ENCODE peak calls at places on chromosomes 6 and 20, in four cellular contexts. One of them, this sample, is unnamed.
A peak's percentile ranks its signal among the peaks of the same experiment; 100 is the strongest.

GRCh38 chr6:64680446-64680845 is 1026.6 kb downstream of the EYS start:
- DNase-seq in stomach: no peak
- DNase-seq in transverse colon: no peak
- DNase-seq in prostate gland: no peak
- DNase-seq in this sample: no peak

GRCh38 chr6:167678102-167679101 is 148.3 kb upstream of the AFDN start:
- DNase-seq in transverse colon: peak; percentile 45
- DNase-seq in stomach: peak; percentile 51
- DNase-seq in prostate gland: peak; percentile 25
- DNase-seq in this sample: no peak

GRCh38 chr20:17169575-17170136 is 57.2 kb upstream of the PCSK2 start:
- DNase-seq in prostate gland: no peak
- DNase-seq in transverse colon: no peak
- DNase-seq in stomach: no peak
- DNase-seq in this sample: no peak

GRCh38 chr20:22825546-22825945 is 209.6 kb upstream of the SSTR4 start:
- DNase-seq in transverse colon: no peak
- DNase-seq in stomach: no peak
- DNase-seq in prostate gland: no peak
- DNase-seq in this sample: no peak

GRCh38 chr20:14235355-14235754 is 102.1 kb downstream of the FLRT3 start:
- DNase-seq in transverse colon: no peak
- DNase-seq in prostate gland: no peak
- DNase-seq in stomach: no peak
- DNase-seq in this sample: no peak

GRCh38 chr20:10675456-10675848 is 1.7 kb upstream of the JAG1 start:
- DNase-seq in stomach: no peak
- DNase-seq in prostate gland: no peak
- DNase-seq in transverse colon: no peak
- DNase-seq in this sample: no peak

GRCh38 chr6:158000530-158001307 is 19.1 kb downstream of the SYNJ2 start:
- DNase-seq in transverse colon: no peak
- DNase-seq in prostate gland: no peak
- DNase-seq in stomach: no peak
- DNase-seq in this sample: no peak

GRCh38 chr6:19662911-19663310 is 174.3 kb upstream of the ID4 start:
- DNase-seq in prostate gland: no peak
- DNase-seq in stomach: no peak
- DNase-seq in transverse colon: no peak
- DNase-seq in this sample: no peak

GRCh38 chr6:91681341-91681740 is 1094.5 kb upstream of the MAP3K7 start:
- DNase-seq in stomach: no peak
- DNase-seq in transverse colon: no peak
- DNase-seq in prostate gland: no peak
- DNase-seq in this sample: no peak

GRCh38 chr20:37702643-37703337 is 9.0 kb downstream of the CTNNBL1 start:
- DNase-seq in prostate gland: no peak
- DNase-seq in transverse colon: no peak
- DNase-seq in stomach: no peak
- DNase-seq in this sample: no peak

GRCh38 chr6:149236584-149236983 is 80.9 kb upstream of the TAB2 start:
- DNase-seq in prostate gland: no peak
- DNase-seq in stomach: no peak
- DNase-seq in transverse colon: no peak
- DNase-seq in this sample: no peak

GRCh38 chr20:38169636-38170035 is 4.6 kb upstream of the TGM2 start:
- DNase-seq in stomach: no peak
- DNase-seq in transverse colon: no peak
- DNase-seq in prostate gland: no peak
- DNase-seq in this sample: no peak

GRCh38 chr20:10984899-10985298 is 311.1 kb upstream of the JAG1 start:
- DNase-seq in transverse colon: no peak
- DNase-seq in prostate gland: peak; percentile 40
- DNase-seq in stomach: no peak
- DNase-seq in this sample: peak; percentile 60

GRCh38 chr6:113009682-113010081 is 662.6 kb downstream of the RFPL4B start:
- DNase-seq in stomach: no peak
- DNase-seq in transverse colon: no peak
- DNase-seq in prostate gland: no peak
- DNase-seq in this sample: no peak

GRCh38 chr20:33985280-33985679 is 8.4 kb upstream of the RALY start:
- DNase-seq in stomach: no peak
- DNase-seq in transverse colon: no peak
- DNase-seq in prostate gland: no peak
- DNase-seq in this sample: no peak

GRCh38 chr20:2133318-2134183 is 31.9 kb downstream of the STK35 start:
- DNase-seq in transverse colon: no peak
- DNase-seq in prostate gland: no peak
- DNase-seq in stomach: no peak
- DNase-seq in this sample: no peak

GRCh38 chr6:169035381-169036280 is 218.0 kb downstream of the THBS2 start:
- DNase-seq in transverse colon: no peak
- DNase-seq in stomach: no peak
- DNase-seq in prostate gland: no peak
- DNase-seq in this sample: no peak

GRCh38 chr6:44339763-44340625 is 2.5 kb upstream of the SPATS1 start:
- DNase-seq in prostate gland: no peak
- DNase-seq in transverse colon: no peak
- DNase-seq in stomach: no peak
- DNase-seq in this sample: no peak

GRCh38 chr6:45212976-45213375 is 115.2 kb upstream of the RUNX2 start:
- DNase-seq in transverse colon: no peak
- DNase-seq in prostate gland: no peak
- DNase-seq in stomach: no peak
- DNase-seq in this sample: no peak

GRCh38 chr20:32893263-32893877 is 34.6 kb downstream of the EFCAB8 start:
- DNase-seq in transverse colon: no peak
- DNase-seq in stomach: no peak
- DNase-seq in prostate gland: no peak
- DNase-seq in this sample: no peak

GRCh38 chr20:647479-648019 is 5.5 kb downstream of the SRXN1 start:
- DNase-seq in prostate gland: no peak
- DNase-seq in stomach: no peak
- DNase-seq in transverse colon: no peak
- DNase-seq in this sample: no peak

GRCh38 chr20:25310268-25310920 is 62.5 kb downstream of the PYGB start:
- DNase-seq in prostate gland: no peak
- DNase-seq in transverse colon: peak; percentile 81
- DNase-seq in stomach: peak; percentile 58
- DNase-seq in this sample: no peak

GRCh38 chr20:40694246-40694645 is 5.2 kb upstream of the MAFB start:
- DNase-seq in transverse colon: no peak
- DNase-seq in prostate gland: no peak
- DNase-seq in stomach: no peak
- DNase-seq in this sample: no peak

GRCh38 chr6:27100921-27101320 is 146.6 kb upstream of the PRSS16 start:
- DNase-seq in stomach: no peak
- DNase-seq in prostate gland: no peak
- DNase-seq in transverse colon: no peak
- DNase-seq in this sample: no peak

GRCh38 chr6:159109391-159109790 is 59.8 kb upstream of the FNDC1 start:
- DNase-seq in transverse colon: no peak
- DNase-seq in stomach: peak; percentile 28
- DNase-seq in prostate gland: no peak
- DNase-seq in this sample: no peak

GRCh38 chr20:58876437-58876836 is 23.9 kb downstream of the GNAS start:
- DNase-seq in transverse colon: no peak
- DNase-seq in prostate gland: no peak
- DNase-seq in stomach: no peak
- DNase-seq in this sample: no peak

GRCh38 chr6:105384004-105384403 is 18.9 kb downstream of the PREP start:
- DNase-seq in prostate gland: no peak
- DNase-seq in transverse colon: peak; percentile 23
- DNase-seq in stomach: no peak
- DNase-seq in this sample: no peak

GRCh38 chr6:81696505-81696904 is 56.0 kb downstream of the TENT5A start:
- DNase-seq in transverse colon: no peak
- DNase-seq in stomach: peak; percentile 29
- DNase-seq in prostate gland: no peak
- DNase-seq in this sample: no peak

GRCh38 chr20:56465997-56466396 is 2.4 kb upstream of the RTF2 start:
- DNase-seq in stomach: no peak
- DNase-seq in transverse colon: no peak
- DNase-seq in prostate gland: no peak
- DNase-seq in this sample: no peak

GRCh38 chr20:53827996-53828672 is 234.5 kb upstream of the ZNF217 start:
- DNase-seq in prostate gland: peak; percentile 67
- DNase-seq in stomach: no peak
- DNase-seq in transverse colon: no peak
- DNase-seq in this sample: no peak

GRCh38 chr6:46925563-46926253 is 4.0 kb upstream of the ADGRF5 start:
- DNase-seq in transverse colon: no peak
- DNase-seq in stomach: peak; percentile 77
- DNase-seq in prostate gland: no peak
- DNase-seq in this sample: no peak

GRCh38 chr6:147372806-147373205 is 135.7 kb upstream of the SAMD5 start:
- DNase-seq in stomach: no peak
- DNase-seq in prostate gland: no peak
- DNase-seq in transverse colon: no peak
- DNase-seq in this sample: no peak

GRCh38 chr6:145814035-145814500 is 527 bp downstream of the FBXO30 start:
- DNase-seq in transverse colon: peak; percentile 33
- DNase-seq in stomach: no peak
- DNase-seq in prostate gland: peak; percentile 6
- DNase-seq in this sample: no peak

GRCh38 chr6:968791-969190 is 275.9 kb upstream of the EXOC2 start:
- DNase-seq in stomach: no peak
- DNase-seq in transverse colon: no peak
- DNase-seq in prostate gland: no peak
- DNase-seq in this sample: no peak

GRCh38 chr6:19578489-19578888 is 258.7 kb upstream of the ID4 start:
- DNase-seq in transverse colon: no peak
- DNase-seq in stomach: no peak
- DNase-seq in prostate gland: no peak
- DNase-seq in this sample: no peak

GRCh38 chr6:133341607-133342158 is 100.5 kb downstream of the EYA4 start:
- DNase-seq in prostate gland: no peak
- DNase-seq in transverse colon: no peak
- DNase-seq in stomach: no peak
- DNase-seq in this sample: no peak
- H3K4me1 ChIP-seq in prostate gland: no peaks in the 10 kb centered on the region
- H3K4me1 ChIP-seq in transverse colon: no peaks in the 10 kb centered on the region
- H3K4me1 ChIP-seq in stomach: peaks cover 13% of the 10 kb centered on the region
- H3K4me1 ChIP-seq in this sample: no peaks in the 10 kb centered on the region

GRCh38 chr6:7215798-7216231 is 97.2 kb downstream of the SSR1 start:
- DNase-seq in stomach: no peak
- DNase-seq in transverse colon: no peak
- DNase-seq in prostate gland: no peak
- DNase-seq in this sample: no peak
- TF ChIP-seq POLR2AphosphoS5 in stomach: no peak
- TF ChIP-seq POLR2AphosphoS5 in transverse colon: no peak
- TF ChIP-seq POLR2AphosphoS5 in prostate gland: no peak
- TF ChIP-seq POLR2AphosphoS5 in this sample: no peak

GRCh38 chr6:165663283-165663735 is 268 bp upstream of the PDE10A start:
- DNase-seq in prostate gland: no peak
- DNase-seq in stomach: no peak
- DNase-seq in transverse colon: no peak
- DNase-seq in this sample: peak; percentile 70
- H3K4me1 ChIP-seq in prostate gland: no peaks in the 10 kb centered on the region
- H3K4me1 ChIP-seq in stomach: peaks cover 49% of the 10 kb centered on the region
- H3K4me1 ChIP-seq in transverse colon: peaks cover 29% of the 10 kb centered on the region
- H3K4me1 ChIP-seq in this sample: peaks cover 21% of the 10 kb centered on the region

GRCh38 chr6:32689531-32690505 is 23.4 kb upstream of the HLA-DQB1 start:
- DNase-seq in prostate gland: no peak
- DNase-seq in stomach: no peak
- DNase-seq in transverse colon: no peak
- DNase-seq in this sample: no peak
- TF ChIP-seq POLR2AphosphoS5 in prostate gland: no peak
- TF ChIP-seq POLR2AphosphoS5 in stomach: no peak
- TF ChIP-seq POLR2AphosphoS5 in transverse colon: no peak
- TF ChIP-seq POLR2AphosphoS5 in this sample: no peak

DNA sequence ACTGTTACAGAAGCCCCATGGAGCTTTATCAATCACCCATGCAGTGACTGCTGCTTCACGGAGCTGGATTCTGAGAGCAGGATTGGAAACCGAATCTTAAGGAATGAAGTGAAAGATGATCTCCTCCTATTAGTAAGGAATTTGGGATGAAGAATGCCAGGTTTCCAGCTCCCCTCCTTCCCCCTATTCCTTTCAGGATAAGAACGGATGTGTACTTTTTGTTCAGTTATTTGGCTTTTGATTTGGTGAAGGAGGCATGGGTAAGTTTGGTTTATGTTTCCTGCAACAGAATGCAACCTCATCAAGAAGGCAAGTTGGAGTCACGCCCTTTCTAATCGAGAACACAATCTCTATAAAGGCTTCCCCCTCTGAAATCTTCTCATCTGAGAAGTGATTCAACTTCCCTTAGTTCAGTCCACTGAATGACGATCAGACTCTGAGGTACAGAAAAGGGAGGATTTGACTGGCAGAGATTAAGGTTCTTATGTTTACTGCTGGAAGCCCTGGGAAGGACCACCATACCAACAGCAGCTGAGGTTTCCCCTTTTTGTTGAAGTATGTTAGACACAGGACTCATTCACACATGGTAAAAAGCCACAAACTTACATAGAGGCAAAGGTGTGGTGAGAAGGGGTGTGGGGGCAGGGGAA is 5.5 kb downstream of the ELMO2 start:
- DNase-seq in prostate gland: no peak
- DNase-seq in transverse colon: no peak
- DNase-seq in stomach: no peak
- DNase-seq in this sample: no peak
- H3K4me1 ChIP-seq in prostate gland: peaks cover 48% of the 10 kb centered on the region
- H3K4me1 ChIP-seq in transverse colon: peaks cover 48% of the 10 kb centered on the region
- H3K4me1 ChIP-seq in stomach: peaks cover 75% of the 10 kb centered on the region
- H3K4me1 ChIP-seq in this sample: peaks cover 82% of the 10 kb centered on the region

GRCh38 chr6:118706702-118707101 is 55.3 kb upstream of the CEP85L start:
- DNase-seq in transverse colon: no peak
- DNase-seq in stomach: no peak
- DNase-seq in prostate gland: no peak
- DNase-seq in this sample: no peak

GRCh38 chr6:118710616-118711015 is 59.2 kb upstream of the CEP85L start:
- DNase-seq in stomach: no peak
- DNase-seq in transverse colon: no peak
- DNase-seq in prostate gland: no peak
- DNase-seq in this sample: no peak

GRCh38 chr6:118709859-118710350 is 58.5 kb upstream of the CEP85L start:
- DNase-seq in stomach: peak; percentile 39
- DNase-seq in transverse colon: peak; percentile 55
- DNase-seq in prostate gland: no peak
- DNase-seq in this sample: no peak

GRCh38 chr6:118708055-118708454 is 56.7 kb upstream of the CEP85L start:
- DNase-seq in transverse colon: no peak
- DNase-seq in prostate gland: no peak
- DNase-seq in stomach: no peak
- DNase-seq in this sample: no peak

DNA sequence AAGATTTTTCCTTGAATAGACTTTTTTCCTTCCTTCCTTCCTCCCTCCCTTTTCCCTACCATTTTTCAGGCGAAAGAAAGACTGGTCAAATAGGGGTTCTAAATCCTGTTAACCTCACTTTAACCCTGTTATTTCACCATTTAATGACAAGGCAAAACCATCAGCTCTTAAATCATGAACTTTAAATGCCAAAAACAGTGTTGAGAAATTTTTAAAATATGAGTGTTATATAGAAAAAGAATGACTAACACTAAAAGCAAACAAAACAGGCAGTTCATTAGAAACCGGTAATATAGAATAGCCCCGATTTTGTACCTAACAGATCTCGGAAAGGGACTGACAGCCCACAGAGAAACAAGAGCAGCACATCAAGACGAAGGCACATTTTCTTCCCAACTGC is 57.3 kb upstream of the CEP85L start:
- DNase-seq in prostate gland: no peak
- DNase-seq in stomach: no peak
- DNase-seq in transverse colon: no peak
- DNase-seq in this sample: no peak
- TF ChIP-seq POLR2AphosphoS5 in prostate gland: no peak
- TF ChIP-seq POLR2AphosphoS5 in stomach: no peak
- TF ChIP-seq POLR2AphosphoS5 in transverse colon: no peak
- TF ChIP-seq POLR2AphosphoS5 in this sample: no peak